ENCODE peak calls at places on chromosomes 5 and 9, in six cellular contexts. One of them, this sample, is unnamed. For H3K4me1, the result is how much of the 10 kb centered on the place peaks cover.

GRCh38 chr9:14383296-14383695 is 69.4 kb upstream of the NFIB start:
- DNase-seq in hepatocyte: no peak
- DNase-seq in CD8-positive, alpha-beta T cell: no peak
- DNase-seq in heart right ventricle: no peak
- DNase-seq in tibial nerve: peak
- DNase-seq in body of pancreas: no peak
- DNase-seq in this sample: no peak

GRCh38 chr9:71680189-71680983 is 87.9 kb downstream of the CEMIP2 start:
- DNase-seq in body of pancreas: no peak
- DNase-seq in tibial nerve: no peak
- DNase-seq in heart right ventricle: no peak
- DNase-seq in hepatocyte: peak
- DNase-seq in CD8-positive, alpha-beta T cell: no peak
- DNase-seq in this sample: no peak

GRCh38 chr9:127519301-127520166 is 68.2 kb downstream of the LRSAM1 start:
- DNase-seq in hepatocyte: peak
- DNase-seq in CD8-positive, alpha-beta T cell: no peak
- DNase-seq in tibial nerve: no peak
- DNase-seq in body of pancreas: no peak
- DNase-seq in heart right ventricle: no peak
- DNase-seq in this sample: no peak

GRCh38 chr5:40594811-40595210 is 84.9 kb upstream of the PTGER4 start:
- DNase-seq in CD8-positive, alpha-beta T cell: no peak
- DNase-seq in body of pancreas: no peak
- DNase-seq in hepatocyte: no peak
- DNase-seq in tibial nerve: no peak
- DNase-seq in heart right ventricle: no peak
- DNase-seq in this sample: no peak

GRCh38 chr5:11239261-11239660 is 478.2 kb upstream of the DAP start:
- DNase-seq in body of pancreas: no peak
- DNase-seq in CD8-positive, alpha-beta T cell: no peak
- DNase-seq in tibial nerve: no peak
- DNase-seq in heart right ventricle: no peak
- DNase-seq in hepatocyte: no peak
- DNase-seq in this sample: no peak

GRCh38 chr5:126198509-126198908 is 224.7 kb upstream of the GRAMD2B start:
- DNase-seq in CD8-positive, alpha-beta T cell: no peak
- DNase-seq in heart right ventricle: no peak
- DNase-seq in hepatocyte: no peak
- DNase-seq in body of pancreas: no peak
- DNase-seq in tibial nerve: no peak
- DNase-seq in this sample: no peak

GRCh38 chr5:168925160-168925559 is 346.0 kb upstream of the PANK3 start:
- DNase-seq in hepatocyte: no peak
- DNase-seq in tibial nerve: no peak
- DNase-seq in heart right ventricle: no peak
- DNase-seq in body of pancreas: no peak
- DNase-seq in CD8-positive, alpha-beta T cell: no peak
- DNase-seq in this sample: no peak

GRCh38 chr9:12862596-12862995 is 87.8 kb downstream of the LURAP1L start:
- DNase-seq in heart right ventricle: no peak
- DNase-seq in CD8-positive, alpha-beta T cell: no peak
- DNase-seq in hepatocyte: no peak
- DNase-seq in body of pancreas: no peak
- DNase-seq in tibial nerve: no peak
- DNase-seq in this sample: no peak

GRCh38 chr5:440413-441180 is 2.4 kb upstream of the EXOC3 start:
- DNase-seq in body of pancreas: no peak
- DNase-seq in tibial nerve: no peak
- DNase-seq in CD8-positive, alpha-beta T cell: no peak
- DNase-seq in hepatocyte: no peak
- DNase-seq in heart right ventricle: peak
- DNase-seq in this sample: peak

GRCh38 chr5:19067741-19068140 is 920.3 kb downstream of the CDH18 start:
- DNase-seq in hepatocyte: no peak
- DNase-seq in CD8-positive, alpha-beta T cell: no peak
- DNase-seq in body of pancreas: no peak
- DNase-seq in tibial nerve: no peak
- DNase-seq in heart right ventricle: no peak
- DNase-seq in this sample: no peak

GRCh38 chr9:136833381-136834142 is 8.7 kb upstream of the AJM1 start:
- DNase-seq in CD8-positive, alpha-beta T cell: no peak
- DNase-seq in body of pancreas: no peak
- DNase-seq in heart right ventricle: no peak
- DNase-seq in hepatocyte: no peak
- DNase-seq in tibial nerve: no peak
- DNase-seq in this sample: no peak

GRCh38 chr5:1037671-1038416 is 29.2 kb downstream of the NKD2 start:
- DNase-seq in hepatocyte: no peak
- DNase-seq in tibial nerve: no peak
- DNase-seq in body of pancreas: peak
- DNase-seq in heart right ventricle: peak
- DNase-seq in CD8-positive, alpha-beta T cell: no peak
- DNase-seq in this sample: no peak

GRCh38 chr5:135249658-135250057 is 149.4 kb downstream of the MACROH2A1 start:
- DNase-seq in tibial nerve: no peak
- DNase-seq in heart right ventricle: no peak
- DNase-seq in hepatocyte: no peak
- DNase-seq in body of pancreas: no peak
- DNase-seq in CD8-positive, alpha-beta T cell: no peak
- DNase-seq in this sample: no peak

GRCh38 chr9:86034863-86035734 is 64.3 kb downstream of the GOLM1 start:
- DNase-seq in heart right ventricle: no peak
- DNase-seq in tibial nerve: no peak
- DNase-seq in body of pancreas: peak
- DNase-seq in hepatocyte: peak
- DNase-seq in CD8-positive, alpha-beta T cell: no peak
- DNase-seq in this sample: no peak

GRCh38 chr5:40052812-40053211 is 626.9 kb upstream of the PTGER4 start:
- DNase-seq in CD8-positive, alpha-beta T cell: no peak
- DNase-seq in heart right ventricle: no peak
- DNase-seq in body of pancreas: no peak
- DNase-seq in tibial nerve: no peak
- DNase-seq in hepatocyte: peak
- DNase-seq in this sample: no peak

GRCh38 chr9:14358523-14358922 is 44.6 kb upstream of the NFIB start:
- DNase-seq in hepatocyte: no peak
- DNase-seq in CD8-positive, alpha-beta T cell: no peak
- DNase-seq in tibial nerve: no peak
- DNase-seq in heart right ventricle: no peak
- DNase-seq in body of pancreas: no peak
- DNase-seq in this sample: no peak

GRCh38 chr9:804026-804425 is 37.5 kb upstream of the DMRT1 start:
- DNase-seq in heart right ventricle: no peak
- DNase-seq in hepatocyte: no peak
- DNase-seq in body of pancreas: no peak
- DNase-seq in CD8-positive, alpha-beta T cell: no peak
- DNase-seq in tibial nerve: no peak
- DNase-seq in this sample: no peak

GRCh38 chr9:95528908-95529502 is 12.2 kb upstream of the PTCH1 start:
- DNase-seq in CD8-positive, alpha-beta T cell: no peak
- DNase-seq in hepatocyte: no peak
- DNase-seq in body of pancreas: no peak
- DNase-seq in tibial nerve: no peak
- DNase-seq in heart right ventricle: no peak
- DNase-seq in this sample: no peak

GRCh38 chr5:40221796-40222195 is 457.9 kb upstream of the PTGER4 start:
- DNase-seq in body of pancreas: no peak
- DNase-seq in hepatocyte: no peak
- DNase-seq in CD8-positive, alpha-beta T cell: no peak
- DNase-seq in heart right ventricle: no peak
- DNase-seq in tibial nerve: no peak
- DNase-seq in this sample: no peak

GRCh38 chr5:116566251-116566650 is 8.4 kb downstream of the SEMA6A start:
- DNase-seq in body of pancreas: no peak
- DNase-seq in heart right ventricle: no peak
- DNase-seq in hepatocyte: no peak
- DNase-seq in CD8-positive, alpha-beta T cell: no peak
- DNase-seq in tibial nerve: no peak
- DNase-seq in this sample: no peak

GRCh38 chr9:87445646-87446045 is 52.0 kb upstream of the DAPK1 start:
- DNase-seq in CD8-positive, alpha-beta T cell: no peak
- DNase-seq in hepatocyte: peak
- DNase-seq in tibial nerve: peak
- DNase-seq in body of pancreas: peak
- DNase-seq in heart right ventricle: no peak
- DNase-seq in this sample: no peak

GRCh38 chr9:111483862-111484563 is at the start of gene ECPAS:
- DNase-seq in body of pancreas: peak
- DNase-seq in tibial nerve: peak
- DNase-seq in hepatocyte: peak
- DNase-seq in heart right ventricle: peak
- DNase-seq in CD8-positive, alpha-beta T cell: peak
- DNase-seq in this sample: peak

GRCh38 chr5:169450464-169450863 is 133.1 kb upstream of the SPDL1 start:
- DNase-seq in tibial nerve: no peak
- DNase-seq in heart right ventricle: no peak
- DNase-seq in body of pancreas: no peak
- DNase-seq in hepatocyte: peak
- DNase-seq in CD8-positive, alpha-beta T cell: no peak
- DNase-seq in this sample: no peak

GRCh38 chr9:70419546-70420266 is 5.2 kb upstream of the KLF9 start:
- DNase-seq in CD8-positive, alpha-beta T cell: peak
- DNase-seq in heart right ventricle: peak
- DNase-seq in body of pancreas: peak
- DNase-seq in tibial nerve: peak
- DNase-seq in hepatocyte: peak
- DNase-seq in this sample: peak

GRCh38 chr9:70422371-70423043 is 8.1 kb upstream of the KLF9 start:
- DNase-seq in hepatocyte: no peak
- DNase-seq in tibial nerve: no peak
- DNase-seq in heart right ventricle: no peak
- DNase-seq in CD8-positive, alpha-beta T cell: no peak
- DNase-seq in body of pancreas: no peak
- DNase-seq in this sample: no peak

GRCh38 chr9:70421020-70421271 is 6.5 kb upstream of the KLF9 start:
- DNase-seq in hepatocyte: no peak
- DNase-seq in heart right ventricle: no peak
- DNase-seq in CD8-positive, alpha-beta T cell: no peak
- DNase-seq in body of pancreas: no peak
- DNase-seq in tibial nerve: no peak
- DNase-seq in this sample: no peak

GRCh38 chr9:70420267-70421019 is 6.0 kb upstream of the KLF9 start:
- DNase-seq in body of pancreas: peak
- DNase-seq in CD8-positive, alpha-beta T cell: peak
- DNase-seq in heart right ventricle: peak
- DNase-seq in hepatocyte: peak
- DNase-seq in tibial nerve: peak
- DNase-seq in this sample: peak

DNA sequence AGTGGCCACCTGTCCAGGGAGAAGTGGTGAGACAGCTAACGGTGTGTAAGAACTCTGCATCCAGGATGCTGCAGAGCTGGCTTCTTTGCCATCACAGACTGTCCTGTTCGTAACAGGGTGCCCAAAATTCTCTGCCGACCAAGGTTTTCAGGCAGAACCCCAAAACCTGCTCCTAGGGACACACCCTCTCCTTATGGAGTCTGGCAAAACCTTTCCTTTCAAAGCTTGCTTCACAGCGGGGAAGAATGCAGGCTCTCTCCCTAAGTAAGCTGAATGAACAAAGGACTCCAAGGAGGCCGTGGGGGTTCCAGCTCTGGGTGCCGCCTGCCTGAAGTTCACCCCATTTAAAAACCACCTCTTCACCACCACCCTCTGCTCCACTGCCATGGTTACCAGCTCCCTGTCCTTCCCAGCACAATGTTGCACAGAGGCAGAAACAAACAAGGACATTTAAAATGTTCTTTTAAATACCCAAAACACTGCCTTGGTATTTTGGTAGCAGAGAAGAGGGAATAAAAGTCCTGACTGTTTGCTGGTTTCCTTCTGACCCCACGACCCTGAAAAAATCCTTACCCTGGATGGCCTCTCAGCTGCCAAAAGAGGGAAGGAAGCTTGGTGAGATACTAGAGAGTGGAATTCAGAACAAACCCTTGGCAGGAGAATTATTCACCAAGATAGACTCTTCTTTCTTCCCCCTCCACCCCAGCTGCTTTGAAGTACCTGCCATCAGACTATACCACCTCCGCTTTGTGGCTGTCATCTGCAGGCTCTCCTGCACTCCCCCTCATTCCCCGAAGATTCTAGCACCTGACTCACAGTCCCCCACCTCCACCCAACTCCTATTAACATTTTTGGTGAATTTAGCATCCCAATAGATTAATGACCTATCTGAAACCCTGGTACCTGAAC is 7.1 kb upstream of the KLF9 start:
- DNase-seq in hepatocyte: peak
- DNase-seq in heart right ventricle: no peak
- DNase-seq in CD8-positive, alpha-beta T cell: no peak
- DNase-seq in body of pancreas: peak
- DNase-seq in tibial nerve: peak
- DNase-seq in this sample: peak
- H3K4me3 ChIP-seq in hepatocyte: no peak
- H3K4me3 ChIP-seq in heart right ventricle: peak
- H3K4me3 ChIP-seq in CD8-positive, alpha-beta T cell: peak
- H3K4me3 ChIP-seq in body of pancreas: no peak
- H3K4me3 ChIP-seq in tibial nerve: peak
- H3K4me3 ChIP-seq in this sample: peak

GRCh38 chr5:172868436-172868923 is 34.4 kb downstream of the ERGIC1 start:
- DNase-seq in CD8-positive, alpha-beta T cell: no peak
- DNase-seq in hepatocyte: no peak
- DNase-seq in heart right ventricle: no peak
- DNase-seq in body of pancreas: no peak
- DNase-seq in tibial nerve: no peak
- DNase-seq in this sample: no peak
- H3K4me1 ChIP-seq in CD8-positive, alpha-beta T cell: under half
- H3K4me1 ChIP-seq in hepatocyte: under half
- H3K4me1 ChIP-seq in heart right ventricle: half or more
- H3K4me1 ChIP-seq in body of pancreas: half or more
- H3K4me1 ChIP-seq in tibial nerve: under half
- H3K4me1 ChIP-seq in this sample: half or more

DNA sequence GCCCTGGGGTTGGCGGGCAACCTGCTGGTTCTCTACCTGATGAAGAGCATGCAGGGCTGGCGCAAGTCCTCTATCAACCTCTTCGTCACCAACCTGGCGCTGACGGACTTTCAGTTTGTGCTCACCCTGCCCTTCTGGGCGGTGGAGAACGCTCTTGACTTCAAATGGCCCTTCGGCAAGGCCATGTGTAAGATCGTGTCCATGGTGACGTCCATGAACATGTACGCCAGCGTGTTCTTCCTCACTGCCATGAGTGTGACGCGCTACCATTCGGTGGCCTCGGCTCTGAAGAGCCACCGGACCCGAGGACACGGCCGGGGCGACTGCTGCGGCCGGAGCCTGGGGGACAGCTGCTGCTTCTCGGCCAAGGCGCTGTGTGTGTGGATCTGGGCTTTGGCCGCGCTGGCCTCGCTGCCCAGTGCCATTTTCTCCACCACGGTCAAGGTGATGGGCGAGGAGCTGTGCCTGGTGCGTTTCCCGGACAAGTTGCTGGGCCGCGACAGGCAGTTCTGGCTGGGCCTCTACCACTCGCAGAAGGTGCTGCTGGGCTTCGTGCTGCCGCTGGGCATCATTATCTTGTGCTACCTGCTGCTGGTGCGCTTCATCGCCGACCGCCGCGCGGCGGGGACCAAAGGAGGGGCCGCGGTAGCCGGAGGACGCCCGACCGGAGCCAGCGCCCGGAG is 972 bp downstream of the RXFP3 start:
- DNase-seq in CD8-positive, alpha-beta T cell: no peak
- DNase-seq in hepatocyte: no peak
- DNase-seq in tibial nerve: no peak
- DNase-seq in body of pancreas: no peak
- DNase-seq in heart right ventricle: peak
- DNase-seq in this sample: no peak
- H3K4me3 ChIP-seq in CD8-positive, alpha-beta T cell: no peak
- H3K4me3 ChIP-seq in hepatocyte: no peak
- H3K4me3 ChIP-seq in tibial nerve: peak
- H3K4me3 ChIP-seq in body of pancreas: no peak
- H3K4me3 ChIP-seq in heart right ventricle: peak
- H3K4me3 ChIP-seq in this sample: peak

GRCh38 chr5:5181650-5182324 is 41.7 kb downstream of the ADAMTS16 start:
- DNase-seq in body of pancreas: no peak
- DNase-seq in tibial nerve: no peak
- DNase-seq in heart right ventricle: no peak
- DNase-seq in hepatocyte: no peak
- DNase-seq in CD8-positive, alpha-beta T cell: no peak
- DNase-seq in this sample: peak
- H3K4me1 ChIP-seq in body of pancreas: under half
- H3K4me1 ChIP-seq in tibial nerve: under half
- H3K4me1 ChIP-seq in heart right ventricle: under half
- H3K4me1 ChIP-seq in hepatocyte: under half
- H3K4me1 ChIP-seq in CD8-positive, alpha-beta T cell: under half
- H3K4me1 ChIP-seq in this sample: under half